ENCODE peak calls at places on chromosomes 13 and 19, in four cellular contexts. One of them, this sample, is unnamed.

GRCh38 chr19:17303940-17304267 is 679 bp upstream of the ABHD8 start:
- DNase-seq in WTC11: no peak
- DNase-seq in HCEC 1CT: no peak
- DNase-seq in NCI-H345: no peak
- DNase-seq in this sample: no peak

GRCh38 chr13:79589605-79590511 is 108.9 kb downstream of the NDFIP2 start:
- DNase-seq in WTC11: no peak
- DNase-seq in HCEC 1CT: peak; percentile 28
- DNase-seq in NCI-H345: no peak
- DNase-seq in this sample: no peak

GRCh38 chr19:14035706-14036105 is 4.1 kb downstream of the IL27RA start:
- DNase-seq in WTC11: no peak
- DNase-seq in HCEC 1CT: no peak
- DNase-seq in NCI-H345: no peak
- DNase-seq in this sample: no peak

GRCh38 chr19:19460761-19461265 is 54.5 kb downstream of the TSSK6 start:
- DNase-seq in WTC11: peak; percentile 49
- DNase-seq in HCEC 1CT: peak; percentile 12
- DNase-seq in NCI-H345: no peak
- DNase-seq in this sample: peak; percentile 36

GRCh38 chr13:86920960-86921359 is 750.2 kb upstream of the SLITRK5 start:
- DNase-seq in WTC11: no peak
- DNase-seq in HCEC 1CT: no peak
- DNase-seq in NCI-H345: no peak
- DNase-seq in this sample: no peak

GRCh38 chr19:50477751-50478515 is 1.3 kb upstream of the GARIN5A start:
- DNase-seq in WTC11: no peak
- DNase-seq in HCEC 1CT: no peak
- DNase-seq in NCI-H345: no peak
- DNase-seq in this sample: no peak

GRCh38 chr13:111575276-111575675 is 254.8 kb downstream of the TEX29 start:
- DNase-seq in WTC11: no peak
- DNase-seq in HCEC 1CT: no peak
- DNase-seq in NCI-H345: no peak
- DNase-seq in this sample: no peak

GRCh38 chr19:41784337-41785239 is 11.8 kb upstream of the CEACAM3 start:
- DNase-seq in WTC11: no peak
- DNase-seq in HCEC 1CT: no peak
- DNase-seq in NCI-H345: no peak
- DNase-seq in this sample: no peak

GRCh38 chr13:110600980-110601379 is 14.4 kb upstream of the NAXD start:
- DNase-seq in WTC11: no peak
- DNase-seq in HCEC 1CT: no peak
- DNase-seq in NCI-H345: no peak
- DNase-seq in this sample: no peak

GRCh38 chr19:6125571-6125989 is 9.9 kb upstream of the ACSBG2 start:
- DNase-seq in WTC11: peak; percentile 63
- DNase-seq in HCEC 1CT: peak; percentile 77
- DNase-seq in NCI-H345: peak; percentile 73
- DNase-seq in this sample: peak; percentile 23

GRCh38 chr13:34931572-34931971 is 10.5 kb upstream of the NBEA start:
- DNase-seq in WTC11: no peak
- DNase-seq in HCEC 1CT: no peak
- DNase-seq in NCI-H345: no peak
- DNase-seq in this sample: no peak

GRCh38 chr19:4814625-4815425 is 16.7 kb downstream of the TICAM1 start:
- DNase-seq in WTC11: no peak
- DNase-seq in HCEC 1CT: peak; percentile 74
- DNase-seq in NCI-H345: no peak
- DNase-seq in this sample: no peak

GRCh38 chr13:37995052-37995451 is 125.5 kb upstream of the TRPC4 start:
- DNase-seq in WTC11: no peak
- DNase-seq in HCEC 1CT: peak; percentile 31
- DNase-seq in NCI-H345: no peak
- DNase-seq in this sample: peak; percentile 13

GRCh38 chr19:53177986-53178385 is 15.2 kb downstream of the ZNF665 start:
- DNase-seq in WTC11: no peak
- DNase-seq in HCEC 1CT: no peak
- DNase-seq in NCI-H345: no peak
- DNase-seq in this sample: no peak

This sample was measured in nephron progenitor cell.